ENCODE peak calls at places on chromosome 13, in six cellular contexts. M is A673, F is heart right ventricle, N is adrenal gland, O is fibroblast of the aortic adventitia, B is upper lobe of right lung. J is an unnamed sample.

GRCh38 chr13:94433055-94433947 is 46.2 kb downstream of the DCT start:
- DNase-seq in M (no peak), F (peak; percentile 19), N (no peak), O (no peak), B (no peak), J (no peak)

GRCh38 chr13:95323930-95324662 is 22.8 kb upstream of the ABCC4 start:
- DNase-seq in M (no peak), F (no peak), N (no peak), O (no peak), B (no peak), J (no peak)

GRCh38 chr13:71285700-71286099 is 581.3 kb downstream of the DACH1 start:
- DNase-seq in M (peak; percentile 7), F (no peak), N (no peak), O (no peak), B (no peak), J (no peak)

GRCh38 chr13:102642475-102642874 is 45.7 kb downstream of the TPP2 start:
- DNase-seq in M (no peak), F (peak; percentile 57), N (peak; percentile 75), O (peak; percentile 31), B (peak; percentile 73), J (no peak)

GRCh38 chr13:49625392-49626137 is 2.7 kb upstream of the ARL11 start:
- DNase-seq in M (no peak), F (peak; percentile 58), N (peak; percentile 97), O (no peak), B (peak; percentile 85), J (no peak)

GRCh38 chr13:102903659-102904407 is 58.0 kb downstream of the ERCC5 start:
- DNase-seq in M (peak; percentile 34), F (no peak), N (no peak), O (peak; percentile 26), B (no peak), J (no peak)

GRCh38 chr13:89401209-89401810 is 1730.1 kb downstream of the SLITRK5 start:
- DNase-seq in M (peak; percentile 62), F (no peak), N (no peak), O (peak; percentile 81), B (no peak), J (no peak)

GRCh38 chr13:101576977-101577376 is 124.5 kb downstream of the ITGBL1 start:
- DNase-seq in M (no peak), F (no peak), N (no peak), O (no peak), B (no peak), J (no peak)

GRCh38 chr13:43293008-43293407 is 269.6 kb downstream of the DNAJC15 start:
- DNase-seq in M (no peak), F (no peak), N (no peak), O (no peak), B (no peak), J (no peak)

GRCh38 chr13:23570099-23570926 is at the start of gene TNFRSF19:
- DNase-seq in M (peak; percentile 49), F (peak; percentile 40), N (peak; percentile 43), O (peak; percentile 75), B (no peak), J (peak; percentile 54)

GRCh38 chr13:67238277-67238859 is 8.2 kb upstream of the PCDH9 start:
- DNase-seq in M (peak; percentile 45), F (no peak), N (no peak), O (peak; percentile 67), B (no peak), J (no peak)

GRCh38 chr13:67855837-67856238 is 625.7 kb upstream of the PCDH9 start:
- DNase-seq in M (no peak), F (no peak), N (no peak), O (no peak), B (no peak), J (no peak)

GRCh38 chr13:105804561-105805190 is 730.8 kb downstream of the EFNB2 start:
- DNase-seq in M (no peak), F (no peak), N (no peak), O (peak; percentile 0), B (no peak), J (no peak)

GRCh38 chr13:41284512-41285288 is 21.3 kb upstream of the MTRF1 start:
- DNase-seq in M (no peak), F (no peak), N (no peak), O (peak; percentile 89), B (no peak), J (no peak)

GRCh38 chr13:34654203-34654602 is 287.9 kb upstream of the NBEA start:
- DNase-seq in M (no peak), F (no peak), N (no peak), O (no peak), B (no peak), J (no peak)

GRCh38 chr13:41029629-41030028 is 10.5 kb upstream of the ELF1 start:
- DNase-seq in M (no peak), F (no peak), N (no peak), O (no peak), B (no peak), J (no peak)

GRCh38 chr13:75217949-75218348 is 264.0 kb downstream of the TBC1D4 start:
- DNase-seq in M (peak; percentile 10), F (no peak), N (no peak), O (peak; percentile 45), B (no peak), J (no peak)

GRCh38 chr13:21671793-21672680 is 1.2 kb downstream of the FGF9 start:
- DNase-seq in M (no peak), F (no peak), N (no peak), O (no peak), B (no peak), J (no peak)

GRCh38 chr13:72953391-72953960 is 105.3 kb upstream of the KLF5 start:
- DNase-seq in M (no peak), F (no peak), N (no peak), O (no peak), B (peak; percentile 80), J (no peak)

GRCh38 chr13:80509264-80509663 is 168.3 kb upstream of the SPRY2 start:
- DNase-seq in M (no peak), F (no peak), N (no peak), O (no peak), B (no peak), J (no peak)

GRCh38 chr13:112711528-112712265 is 21.9 kb downstream of the ATP11A start:
- DNase-seq in M (peak; percentile 75), F (peak; percentile 69), N (peak; percentile 94), O (peak; percentile 99), B (peak; percentile 86), J (peak; percentile 91)

DNA sequence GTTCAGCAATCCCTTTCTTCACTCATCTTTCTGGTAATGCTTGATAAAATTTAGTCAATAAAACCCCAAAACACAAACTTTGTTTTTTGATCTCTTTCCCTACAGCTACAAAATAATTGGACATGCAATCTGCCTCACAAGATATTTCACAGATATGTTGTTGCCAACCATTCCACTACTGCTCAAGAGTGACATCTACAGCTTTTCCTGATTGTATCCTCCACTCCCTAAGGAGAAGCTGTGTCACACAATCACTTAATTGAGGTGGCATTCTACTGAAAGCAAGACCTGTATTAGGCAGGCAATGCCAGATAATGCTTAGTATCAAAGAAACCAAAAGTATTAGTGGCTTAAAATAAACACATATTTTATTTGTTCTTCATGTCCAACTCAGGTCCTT is 1646.2 kb upstream of the SPRY2 start:
- DNase-seq in M (peak; percentile 6), F (no peak), N (no peak), O (no peak), B (no peak), J (no peak)
- TF ChIP-seq CTCF in M (peak; percentile 24), F (no peak), N (no peak), O (no peak), B (no peak), J (no peak)

GRCh38 chr13:19959831-19960672 is 1.5 kb downstream of the ZMYM2 start:
- DNase-seq in M (peak; percentile 97), F (peak; percentile 78), N (peak; percentile 93), O (peak; percentile 87), B (peak; percentile 92), J (peak; percentile 67)
- H3K4me3 ChIP-seq in M (peak overlapping the region; percentile 77), F (peak overlapping the region; percentile 80), N (peak overlapping the region; percentile 77), O (peak overlapping the region; percentile 86), B (peak overlapping the region; percentile 83), J (peak overlapping the region; percentile 57)

DNA sequence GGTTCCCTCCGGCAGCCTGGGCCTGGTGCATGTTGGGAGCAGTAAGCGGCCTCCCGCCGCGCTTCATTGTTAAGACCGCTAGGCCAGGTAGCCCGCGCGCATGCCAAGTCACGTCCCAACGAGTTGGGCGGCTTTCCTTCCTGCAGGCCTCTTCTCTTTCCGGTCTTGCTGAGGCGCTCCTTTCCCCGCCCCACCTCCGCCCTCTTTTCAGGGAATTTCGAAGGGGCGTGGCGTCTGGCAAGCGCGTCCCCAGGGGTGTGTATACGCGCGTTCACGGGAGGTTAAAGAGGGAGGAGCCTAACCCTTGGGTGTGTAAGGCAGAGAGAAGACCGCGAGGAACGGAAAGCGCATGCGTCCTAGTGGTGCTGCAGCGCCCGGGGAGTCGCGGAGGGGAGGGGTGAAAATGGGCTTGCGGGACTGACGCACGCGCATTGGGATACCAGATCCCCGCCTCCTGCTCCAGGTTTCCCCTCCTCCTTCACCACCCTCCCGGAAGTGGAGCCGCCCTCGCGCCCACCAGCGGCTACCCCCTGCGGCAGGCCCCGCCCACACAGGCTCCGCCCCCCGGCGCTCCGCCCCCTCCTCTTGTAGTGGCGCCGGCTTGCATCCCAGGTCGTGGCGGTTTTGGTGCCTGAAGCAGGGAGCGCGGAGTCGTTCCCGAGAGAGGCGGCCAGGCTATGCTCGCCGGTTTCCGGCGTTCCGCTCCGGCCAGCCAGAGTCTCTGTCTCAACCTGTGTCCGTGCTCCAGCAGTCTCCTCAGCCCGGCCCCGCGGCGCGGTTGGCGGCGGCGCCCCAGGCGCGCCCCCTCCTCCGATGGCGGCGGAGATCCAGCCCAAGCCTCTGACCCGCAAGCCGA is at the start of gene WDFY2:
- DNase-seq in M (peak; percentile 100), F (peak; percentile 100), N (peak; percentile 100), O (peak; percentile 100), B (peak; percentile 100), J (peak; percentile 100)
- TF ChIP-seq CTCF in M (no peak), F (no peak), N (no peak), O (no peak), B (no peak), J (no peak)

DNA sequence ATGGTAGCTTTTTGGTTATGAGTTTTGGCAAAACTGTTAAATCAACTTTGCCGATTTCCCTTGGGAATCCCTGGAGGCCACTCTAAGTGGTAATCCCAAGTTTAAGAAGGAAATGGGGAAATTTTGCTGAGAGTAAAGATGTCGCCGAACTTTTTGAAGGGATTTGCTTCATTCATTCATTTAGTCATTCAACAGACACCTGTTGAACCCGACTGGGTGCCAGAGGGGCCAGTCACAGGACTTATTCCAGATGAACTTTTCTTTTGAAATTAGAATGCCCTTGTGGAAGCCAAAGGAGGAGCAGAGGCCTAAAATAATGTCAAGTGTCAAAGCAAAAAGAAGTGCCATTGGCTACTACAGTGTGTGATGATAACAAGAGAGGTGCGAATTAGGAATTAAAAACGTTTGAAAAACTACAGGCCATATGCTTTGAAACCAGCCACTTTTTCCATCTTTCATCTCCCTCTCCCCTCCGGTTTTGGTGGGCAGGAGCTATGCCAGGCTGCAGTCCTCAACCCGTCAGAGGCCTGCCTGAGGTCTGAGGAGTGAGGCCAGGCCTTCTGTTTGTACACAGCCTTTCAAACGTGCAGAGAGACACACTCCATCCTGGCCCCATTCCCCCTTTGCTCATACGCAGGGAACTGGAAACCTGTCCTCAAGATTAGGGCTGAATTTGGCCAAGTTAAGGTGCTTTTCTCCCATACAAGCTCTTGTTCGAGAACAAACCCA is 74.7 kb downstream of the ZIC5 start:
- DNase-seq in M (no peak), F (no peak), N (no peak), O (no peak), B (no peak), J (no peak)
- H3K4me3 ChIP-seq in M (no peak overlapping the region), F (no peak overlapping the region), N (no peak overlapping the region), O (no peak overlapping the region), B (no peak overlapping the region), J (no peak overlapping the region)